ENCODE peak calls at places on chromosomes 13 and 19, in six cellular contexts. One of them, this sample, is unnamed.

GRCh38 chr19:17078920-17079709 is 3.5 kb downstream of the MYO9B start:
- DNase-seq in PC-3: no peak
- DNase-seq in ovary: no peak
- DNase-seq in glutamatergic neuron: no peak
- DNase-seq in cardiac muscle cell: no peak
- DNase-seq in psoas muscle: no peak
- DNase-seq in this sample: no peak

GRCh38 chr13:65656740-65657329 is 1573.3 kb downstream of the PCDH9 start:
- DNase-seq in PC-3: peak
- DNase-seq in ovary: no peak
- DNase-seq in glutamatergic neuron: no peak
- DNase-seq in cardiac muscle cell: no peak
- DNase-seq in psoas muscle: no peak
- DNase-seq in this sample: no peak

GRCh38 chr13:26370495-26370990 is 116.6 kb downstream of the CDK8 start:
- DNase-seq in PC-3: no peak
- DNase-seq in ovary: no peak
- DNase-seq in glutamatergic neuron: no peak
- DNase-seq in cardiac muscle cell: no peak
- DNase-seq in psoas muscle: no peak
- DNase-seq in this sample: no peak

GRCh38 chr13:25372275-25373081 is 704 bp downstream of the ATP8A2 start:
- DNase-seq in PC-3: no peak
- DNase-seq in ovary: no peak
- DNase-seq in glutamatergic neuron: peak
- DNase-seq in cardiac muscle cell: peak
- DNase-seq in psoas muscle: no peak
- DNase-seq in this sample: no peak

GRCh38 chr13:113005997-113006396 is 37.0 kb downstream of the MCF2L start:
- DNase-seq in PC-3: no peak
- DNase-seq in ovary: no peak
- DNase-seq in glutamatergic neuron: no peak
- DNase-seq in cardiac muscle cell: no peak
- DNase-seq in psoas muscle: no peak
- DNase-seq in this sample: no peak

GRCh38 chr19:29690842-29691241 is 24.2 kb downstream of the C19orf12 start:
- DNase-seq in PC-3: peak
- DNase-seq in ovary: no peak
- DNase-seq in glutamatergic neuron: no peak
- DNase-seq in cardiac muscle cell: no peak
- DNase-seq in psoas muscle: peak
- DNase-seq in this sample: no peak

GRCh38 chr19:44623080-44623479 is 9.7 kb downstream of the IGSF23 start:
- DNase-seq in PC-3: peak
- DNase-seq in ovary: no peak
- DNase-seq in glutamatergic neuron: no peak
- DNase-seq in cardiac muscle cell: no peak
- DNase-seq in psoas muscle: no peak
- DNase-seq in this sample: no peak

GRCh38 chr19:45477713-45478453 is 10.1 kb downstream of the FOSB start:
- DNase-seq in PC-3: peak
- DNase-seq in ovary: no peak
- DNase-seq in glutamatergic neuron: no peak
- DNase-seq in cardiac muscle cell: no peak
- DNase-seq in psoas muscle: no peak
- DNase-seq in this sample: no peak

GRCh38 chr19:23436944-23437343 is 41.7 kb upstream of the ZNF91 start:
- DNase-seq in PC-3: peak
- DNase-seq in ovary: no peak
- DNase-seq in glutamatergic neuron: no peak
- DNase-seq in cardiac muscle cell: no peak
- DNase-seq in psoas muscle: no peak
- DNase-seq in this sample: no peak

GRCh38 chr19:609001-609340 is 19.3 kb downstream of the HCN2 start:
- DNase-seq in PC-3: peak
- DNase-seq in ovary: no peak
- DNase-seq in glutamatergic neuron: no peak
- DNase-seq in cardiac muscle cell: no peak
- DNase-seq in psoas muscle: peak
- DNase-seq in this sample: peak

GRCh38 chr19:41861098-41861768 is 1.2 kb downstream of the RPS19 start:
- DNase-seq in PC-3: no peak
- DNase-seq in ovary: no peak
- DNase-seq in glutamatergic neuron: no peak
- DNase-seq in cardiac muscle cell: no peak
- DNase-seq in psoas muscle: no peak
- DNase-seq in this sample: no peak

GRCh38 chr13:50684366-50684765 is 159.1 kb downstream of the DLEU7 start:
- DNase-seq in PC-3: no peak
- DNase-seq in ovary: no peak
- DNase-seq in glutamatergic neuron: no peak
- DNase-seq in cardiac muscle cell: no peak
- DNase-seq in psoas muscle: no peak
- DNase-seq in this sample: peak

GRCh38 chr13:36029171-36029570 is 102.0 kb downstream of the DCLK1 start:
- DNase-seq in PC-3: peak
- DNase-seq in ovary: no peak
- DNase-seq in glutamatergic neuron: no peak
- DNase-seq in cardiac muscle cell: no peak
- DNase-seq in psoas muscle: no peak
- DNase-seq in this sample: no peak

GRCh38 chr13:43153436-43154082 is 130.2 kb downstream of the DNAJC15 start:
- DNase-seq in PC-3: peak
- DNase-seq in ovary: no peak
- DNase-seq in glutamatergic neuron: no peak
- DNase-seq in cardiac muscle cell: no peak
- DNase-seq in psoas muscle: no peak
- DNase-seq in this sample: no peak

GRCh38 chr19:55223291-55224037 is 5.1 kb downstream of the TMEM86B start:
- DNase-seq in PC-3: no peak
- DNase-seq in ovary: no peak
- DNase-seq in glutamatergic neuron: no peak
- DNase-seq in cardiac muscle cell: no peak
- DNase-seq in psoas muscle: no peak
- DNase-seq in this sample: no peak

GRCh38 chr13:38147050-38147449 is 202.6 kb upstream of the UFM1 start:
- DNase-seq in PC-3: no peak
- DNase-seq in ovary: no peak
- DNase-seq in glutamatergic neuron: no peak
- DNase-seq in cardiac muscle cell: no peak
- DNase-seq in psoas muscle: no peak
- DNase-seq in this sample: no peak

GRCh38 chr13:112245179-112245724 is 130.9 kb upstream of the SPACA7 start:
- DNase-seq in PC-3: no peak
- DNase-seq in ovary: no peak
- DNase-seq in glutamatergic neuron: no peak
- DNase-seq in cardiac muscle cell: no peak
- DNase-seq in psoas muscle: no peak
- DNase-seq in this sample: no peak

GRCh38 chr19:6707658-6708018 is 12.8 kb downstream of the C3 start:
- DNase-seq in PC-3: no peak
- DNase-seq in ovary: no peak
- DNase-seq in glutamatergic neuron: no peak
- DNase-seq in cardiac muscle cell: no peak
- DNase-seq in psoas muscle: peak
- DNase-seq in this sample: no peak
- TF ChIP-seq CTCF in PC-3: no peak
- TF ChIP-seq CTCF in ovary: no peak
- TF ChIP-seq CTCF in glutamatergic neuron: no peak
- TF ChIP-seq CTCF in cardiac muscle cell: no peak
- TF ChIP-seq CTCF in psoas muscle: no peak
- TF ChIP-seq CTCF in this sample: no peak

GRCh38 chr13:108087813-108088212 is 127.5 kb downstream of the LIG4 start:
- DNase-seq in PC-3: no peak
- DNase-seq in ovary: no peak
- DNase-seq in glutamatergic neuron: no peak
- DNase-seq in cardiac muscle cell: peak
- DNase-seq in psoas muscle: no peak
- DNase-seq in this sample: no peak

GRCh38 chr13:108083056-108083455 is 132.3 kb downstream of the LIG4 start:
- DNase-seq in PC-3: peak
- DNase-seq in ovary: no peak
- DNase-seq in glutamatergic neuron: no peak
- DNase-seq in cardiac muscle cell: no peak
- DNase-seq in psoas muscle: no peak
- DNase-seq in this sample: no peak

GRCh38 chr13:108082481-108082880 is 132.9 kb downstream of the LIG4 start:
- DNase-seq in PC-3: no peak
- DNase-seq in ovary: no peak
- DNase-seq in glutamatergic neuron: no peak
- DNase-seq in cardiac muscle cell: no peak
- DNase-seq in psoas muscle: no peak
- DNase-seq in this sample: no peak

GRCh38 chr13:108084840-108085239 is 130.5 kb downstream of the LIG4 start:
- DNase-seq in PC-3: no peak
- DNase-seq in ovary: no peak
- DNase-seq in glutamatergic neuron: no peak
- DNase-seq in cardiac muscle cell: no peak
- DNase-seq in psoas muscle: no peak
- DNase-seq in this sample: no peak

DNA sequence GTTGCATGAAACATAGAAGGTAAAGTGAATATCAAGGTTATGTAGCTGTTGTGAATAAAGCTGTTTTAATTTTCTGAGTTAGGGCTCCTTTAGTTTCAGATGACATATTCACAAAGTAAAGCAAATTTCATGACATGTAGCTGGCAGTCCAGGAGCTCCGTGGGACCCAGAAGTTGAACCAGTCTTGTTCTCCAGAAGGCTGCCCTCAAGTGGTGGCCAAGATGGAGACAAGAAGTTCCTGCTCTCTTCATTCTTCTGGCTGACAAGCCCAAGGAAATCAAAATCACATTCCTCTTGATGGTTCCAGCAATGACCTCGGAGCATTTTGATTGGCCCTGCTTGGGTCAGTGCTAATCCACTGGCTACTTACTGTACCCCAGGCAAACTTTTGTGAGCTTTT is 128.7 kb downstream of the LIG4 start:
- DNase-seq in PC-3: peak
- DNase-seq in ovary: no peak
- DNase-seq in glutamatergic neuron: no peak
- DNase-seq in cardiac muscle cell: no peak
- DNase-seq in psoas muscle: no peak
- DNase-seq in this sample: no peak
- TF ChIP-seq CTCF in PC-3: peak
- TF ChIP-seq CTCF in ovary: no peak
- TF ChIP-seq CTCF in glutamatergic neuron: no peak
- TF ChIP-seq CTCF in cardiac muscle cell: no peak
- TF ChIP-seq CTCF in psoas muscle: no peak
- TF ChIP-seq CTCF in this sample: peak

GRCh38 chr13:79340490-79340889 is 65.6 kb downstream of the RBM26 start:
- DNase-seq in PC-3: no peak
- DNase-seq in ovary: no peak
- DNase-seq in glutamatergic neuron: no peak
- DNase-seq in cardiac muscle cell: no peak
- DNase-seq in psoas muscle: no peak
- DNase-seq in this sample: no peak
- TF ChIP-seq CTCF in PC-3: no peak
- TF ChIP-seq CTCF in ovary: no peak
- TF ChIP-seq CTCF in glutamatergic neuron: no peak
- TF ChIP-seq CTCF in cardiac muscle cell: no peak
- TF ChIP-seq CTCF in psoas muscle: no peak
- TF ChIP-seq CTCF in this sample: no peak

DNA sequence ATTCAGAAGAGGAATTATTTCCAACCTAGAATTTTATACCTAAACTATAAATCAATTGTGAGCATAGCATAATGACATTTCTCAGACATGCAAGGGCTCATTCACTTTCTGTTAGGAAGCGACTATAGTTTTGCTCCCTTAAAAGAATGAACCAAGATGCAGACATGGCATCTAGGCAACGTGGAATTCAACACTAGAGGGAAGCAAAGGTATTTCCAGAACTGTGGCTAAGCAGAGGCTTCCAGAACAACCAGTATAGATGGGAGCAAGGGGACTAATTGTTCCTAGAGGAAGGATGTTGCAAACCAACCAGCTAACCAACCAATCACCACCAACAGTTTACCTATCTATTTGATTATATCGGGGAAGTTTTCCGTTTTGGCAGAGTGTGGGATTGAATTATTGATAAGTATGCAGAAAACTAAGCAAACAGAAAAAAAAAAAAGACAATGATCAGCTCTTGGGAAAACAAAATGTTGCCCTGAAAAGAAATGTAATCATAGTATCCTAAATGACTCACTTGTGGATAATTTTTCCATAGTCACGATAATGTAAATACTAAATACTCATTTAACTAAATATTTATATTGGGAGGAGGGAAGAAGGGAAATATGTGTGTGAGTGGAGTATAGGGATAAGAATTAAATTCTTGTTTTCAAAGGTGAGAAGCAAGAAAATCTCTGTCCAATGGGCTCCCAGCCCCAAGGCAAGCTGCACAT is 21.1 kb downstream of the ARL11 start:
- DNase-seq in PC-3: peak
- DNase-seq in ovary: no peak
- DNase-seq in glutamatergic neuron: no peak
- DNase-seq in cardiac muscle cell: peak
- DNase-seq in psoas muscle: no peak
- DNase-seq in this sample: no peak
- TF ChIP-seq CTCF in PC-3: peak
- TF ChIP-seq CTCF in ovary: no peak
- TF ChIP-seq CTCF in glutamatergic neuron: no peak
- TF ChIP-seq CTCF in cardiac muscle cell: peak
- TF ChIP-seq CTCF in psoas muscle: peak
- TF ChIP-seq CTCF in this sample: peak

GRCh38 chr13:102090532-102090931 is 311.3 kb downstream of the FGF14 start:
- DNase-seq in PC-3: no peak
- DNase-seq in ovary: no peak
- DNase-seq in glutamatergic neuron: no peak
- DNase-seq in cardiac muscle cell: no peak
- DNase-seq in psoas muscle: no peak
- DNase-seq in this sample: no peak

GRCh38 chr13:102089722-102090121 is 312.1 kb downstream of the FGF14 start:
- DNase-seq in PC-3: no peak
- DNase-seq in ovary: no peak
- DNase-seq in glutamatergic neuron: no peak
- DNase-seq in cardiac muscle cell: no peak
- DNase-seq in psoas muscle: no peak
- DNase-seq in this sample: no peak

GRCh38 chr13:102089177-102089576 is 312.7 kb downstream of the FGF14 start:
- DNase-seq in PC-3: peak
- DNase-seq in ovary: no peak
- DNase-seq in glutamatergic neuron: no peak
- DNase-seq in cardiac muscle cell: peak
- DNase-seq in psoas muscle: no peak
- DNase-seq in this sample: no peak

GRCh38 chr13:102091231-102091630 is 310.6 kb downstream of the FGF14 start:
- DNase-seq in PC-3: peak
- DNase-seq in ovary: no peak
- DNase-seq in glutamatergic neuron: no peak
- DNase-seq in cardiac muscle cell: peak
- DNase-seq in psoas muscle: no peak
- DNase-seq in this sample: no peak
- TF ChIP-seq CTCF in PC-3: peak
- TF ChIP-seq CTCF in ovary: no peak
- TF ChIP-seq CTCF in glutamatergic neuron: peak
- TF ChIP-seq CTCF in cardiac muscle cell: no peak
- TF ChIP-seq CTCF in psoas muscle: no peak
- TF ChIP-seq CTCF in this sample: peak

GRCh38 chr13:32657309-32657708 is 71.1 kb downstream of the PDS5B start:
- DNase-seq in PC-3: no peak
- DNase-seq in ovary: no peak
- DNase-seq in glutamatergic neuron: no peak
- DNase-seq in cardiac muscle cell: no peak
- DNase-seq in psoas muscle: no peak
- DNase-seq in this sample: no peak
- TF ChIP-seq CTCF in PC-3: no peak
- TF ChIP-seq CTCF in ovary: no peak
- TF ChIP-seq CTCF in glutamatergic neuron: no peak
- TF ChIP-seq CTCF in cardiac muscle cell: no peak
- TF ChIP-seq CTCF in psoas muscle: no peak
- TF ChIP-seq CTCF in this sample: no peak

GRCh38 chr13:99335603-99336002 is 28.4 kb upstream of the GPR183 start:
- DNase-seq in PC-3: no peak
- DNase-seq in ovary: no peak
- DNase-seq in glutamatergic neuron: no peak
- DNase-seq in cardiac muscle cell: no peak
- DNase-seq in psoas muscle: no peak
- DNase-seq in this sample: no peak
- TF ChIP-seq CTCF in PC-3: no peak
- TF ChIP-seq CTCF in ovary: no peak
- TF ChIP-seq CTCF in glutamatergic neuron: no peak
- TF ChIP-seq CTCF in cardiac muscle cell: no peak
- TF ChIP-seq CTCF in psoas muscle: no peak
- TF ChIP-seq CTCF in this sample: no peak